ENCODE peak calls at places on chromosomes 13 and 19, in nine cellular contexts. A is thoracic aorta; T is transverse colon; Q is neural progenitor cell; X is CD8-positive, alpha-beta memory T cell; P is AG04450; I is mesenchymal stem cell; O is tibial nerve; H is cardiac muscle cell. J is an unnamed sample.

GRCh38 chr19:11200015-11200574 is 2.8 kb upstream of the KANK2 start:
- DNase-seq in T (no peak), Q (no peak), X (no peak), I (no peak), H (no peak), A (no peak), O (no peak), P (no peak), J (no peak)

GRCh38 chr19:35911790-35912189 is 3.7 kb upstream of the TYROBP start:
- DNase-seq in I (no peak), P (no peak), H (no peak), Q (no peak), A (no peak), X (no peak), T (no peak), O (no peak), J (no peak)

GRCh38 chr13:91632071-91632470 is 233.7 kb downstream of the GPC5 start:
- DNase-seq in I (no peak), X (no peak), O (no peak), P (no peak), A (no peak), Q (no peak), H (no peak), T (no peak), J (no peak)

GRCh38 chr19:2327773-2328400 is 499 bp downstream of the LSM7 start:
- DNase-seq in P (peak), O (peak), T (peak), I (peak), A (peak), X (peak), Q (peak), H (no peak), J (no peak)

GRCh38 chr19:45496349-45496953 is 396 bp downstream of the RTN2 start:
- DNase-seq in Q (peak), P (no peak), X (peak), A (no peak), H (peak), T (no peak), O (no peak), I (peak), J (no peak)

GRCh38 chr13:20475927-20476691 is 49.5 kb downstream of the CRYL1 start:
- DNase-seq in A (no peak), T (peak), I (no peak), P (no peak), H (no peak), O (no peak), X (peak), Q (peak), J (no peak)

GRCh38 chr13:93080587-93080986 is 146.0 kb upstream of the GPC6 start:
- DNase-seq in H (no peak), O (no peak), X (no peak), I (peak), Q (no peak), A (no peak), P (no peak), T (no peak), J (no peak)

GRCh38 chr13:49740870-49741269 is 49.6 kb upstream of the EBPL start:
- DNase-seq in X (no peak), P (no peak), Q (no peak), I (no peak), T (no peak), A (no peak), O (no peak), H (no peak), J (no peak)

GRCh38 chr19:29074579-29074978 is 138.4 kb downstream of the UQCRFS1 start:
- DNase-seq in P (no peak), H (no peak), X (no peak), T (no peak), I (no peak), O (no peak), A (no peak), Q (no peak), J (no peak)

GRCh38 chr19:47391510-47392223 is 27.7 kb downstream of the MEIS3 start:
- DNase-seq in Q (peak), P (peak), O (peak), X (peak), H (peak), A (no peak), I (peak), T (peak), J (peak)

GRCh38 chr13:79870123-79870522 is 389.2 kb downstream of the NDFIP2 start:
- DNase-seq in O (no peak), X (no peak), Q (no peak), H (no peak), A (no peak), I (peak), T (no peak), P (no peak), J (no peak)

GRCh38 chr13:30033681-30034447 is 183.4 kb upstream of the UBL3 start:
- DNase-seq in I (peak), O (no peak), H (peak), T (no peak), X (no peak), P (peak), A (no peak), Q (no peak), J (no peak)
- H3K27ac ChIP-seq in I (no peak), O (no peak), H (no peak), T (peak), X (no peak), P (peak), A (no peak), Q (no peak), J (no peak)

GRCh38 chr19:19642506-19643157 is 825 bp downstream of the GMIP start:
- DNase-seq in O (no peak), X (peak), I (peak), A (no peak), T (peak), Q (peak), P (no peak), H (no peak), J (no peak)
- H3K27ac ChIP-seq in O (no peak), X (peak), I (no peak), A (peak), T (peak), Q (no peak), P (peak), H (no peak), J (peak)

DNA sequence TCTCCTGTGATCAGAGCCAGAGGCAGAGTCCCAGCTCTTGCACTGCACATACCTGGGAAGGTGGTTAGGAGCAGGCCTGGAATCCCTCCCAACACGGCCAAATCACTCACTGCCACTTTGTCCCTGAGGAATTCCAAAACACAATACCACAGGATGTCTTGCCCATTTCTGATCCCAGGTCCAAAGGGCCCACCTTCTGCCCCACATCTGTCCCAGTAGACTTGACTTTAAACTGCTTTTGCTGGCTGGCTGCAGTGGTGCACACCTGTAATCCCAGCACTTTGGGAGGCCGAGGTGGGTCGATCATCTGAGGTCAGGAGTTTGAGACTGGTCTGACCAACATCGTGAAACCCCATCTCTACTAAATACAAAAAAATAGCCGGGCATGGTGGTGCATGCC is 18.9 kb downstream of the ZNF536 start:
- DNase-seq in P (no peak), X (no peak), O (no peak), A (no peak), T (no peak), Q (no peak), H (no peak), I (no peak), J (peak)
- H3K27ac ChIP-seq in P (no peak), X (no peak), O (peak), A (no peak), T (no peak), Q (no peak), H (no peak), I (no peak), J (no peak)

DNA sequence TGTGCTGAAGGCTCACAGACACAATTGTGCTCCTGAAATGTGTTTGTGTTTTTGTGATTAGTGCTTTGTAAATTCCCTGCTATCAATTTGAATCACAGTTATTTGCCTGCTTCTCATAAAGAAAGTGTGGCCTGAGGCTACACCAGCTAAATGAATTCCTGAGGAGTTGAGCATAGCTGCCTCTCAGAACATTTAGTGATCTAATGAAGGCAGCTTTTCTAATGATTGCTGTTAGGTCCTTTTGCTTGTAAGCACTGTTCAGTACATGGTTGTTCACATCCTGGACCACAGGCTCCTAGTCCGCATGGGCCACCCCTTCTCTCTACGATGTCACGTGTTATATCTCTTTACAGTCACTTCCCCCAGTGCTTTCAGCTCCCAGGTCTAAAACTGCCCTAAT is 238.2 kb downstream of the B3GLCT start:
- DNase-seq in A (no peak), X (no peak), I (no peak), T (no peak), H (no peak), P (no peak), Q (no peak), O (no peak), J (no peak)
- H3K27ac ChIP-seq in A (no peak), X (no peak), I (no peak), T (no peak), H (no peak), P (no peak), Q (no peak), O (no peak), J (no peak)

GRCh38 chr13:46168341-46168740 is 13.6 kb downstream of the LCP1 start:
- DNase-seq in A (no peak), P (no peak), T (peak), X (no peak), I (peak), Q (no peak), O (peak), H (no peak), J (no peak)
- H3K27ac ChIP-seq in A (no peak), P (no peak), T (peak), X (no peak), I (no peak), Q (no peak), O (no peak), H (no peak), J (no peak)

DNA sequence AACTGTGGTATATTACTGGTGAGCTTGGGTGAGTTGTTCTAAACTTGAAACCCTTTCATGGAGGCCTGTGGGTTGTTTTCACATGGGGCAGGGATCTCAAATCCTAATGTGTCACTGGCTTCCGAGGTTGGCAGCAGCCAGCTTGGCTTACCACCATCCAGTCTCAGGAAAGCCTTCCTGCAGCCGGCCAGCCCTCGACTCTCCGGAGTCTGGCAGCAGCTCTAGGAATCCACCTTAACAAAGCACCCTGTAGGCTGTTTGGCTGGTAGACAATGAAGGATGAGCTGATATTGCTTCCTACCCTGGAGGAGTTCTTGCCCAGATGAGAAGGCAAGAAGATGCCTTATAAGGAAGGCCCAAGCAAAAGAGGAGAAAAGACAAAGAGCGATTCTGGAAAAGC is 188.3 kb downstream of the KLF12 start:
- DNase-seq in X (no peak), O (no peak), Q (peak), H (peak), I (no peak), T (no peak), P (no peak), A (no peak), J (no peak)
- H3K27ac ChIP-seq in X (no peak), O (no peak), Q (peak), H (no peak), I (no peak), T (peak), P (peak), A (peak), J (peak)

GRCh38 chr13:32047088-32047487 is 15.5 kb downstream of the FRY start:
- DNase-seq in P (no peak), O (no peak), I (no peak), X (no peak), T (no peak), A (no peak), Q (no peak), H (no peak), J (no peak)

GRCh38 chr13:32051156-32051555 is 19.6 kb downstream of the FRY start:
- DNase-seq in A (no peak), O (no peak), I (no peak), T (no peak), H (no peak), P (no peak), X (no peak), Q (no peak), J (no peak)

GRCh38 chr13:32045963-32046785 is 14.6 kb downstream of the FRY start:
- DNase-seq in A (no peak), O (peak), H (no peak), Q (no peak), T (no peak), X (peak), P (no peak), I (peak), J (no peak)

GRCh38 chr13:32047796-32048195 is 16.2 kb downstream of the FRY start:
- DNase-seq in H (no peak), O (no peak), A (no peak), X (no peak), P (no peak), I (no peak), Q (no peak), T (no peak), J (no peak)

GRCh38 chr13:32048816-32049215 is 17.2 kb downstream of the FRY start:
- DNase-seq in T (no peak), O (no peak), X (no peak), P (no peak), H (no peak), A (no peak), I (peak), Q (no peak), J (no peak)
- H3K27ac ChIP-seq in T (no peak), O (no peak), X (no peak), P (no peak), H (no peak), A (no peak), I (no peak), Q (no peak), J (no peak)

GRCh38 chr19:37975596-37976515 is 68.8 kb downstream of the SIPA1L3 start:
- DNase-seq in Q (no peak), P (no peak), A (no peak), H (no peak), I (no peak), O (no peak), T (no peak), X (no peak), J (no peak)

GRCh38 chr19:37975071-37975470 is 68.1 kb downstream of the SIPA1L3 start:
- DNase-seq in O (no peak), H (no peak), P (no peak), X (no peak), T (no peak), Q (no peak), I (no peak), A (no peak), J (no peak)

GRCh38 chr19:37979547-37980082 is 72.6 kb downstream of the SIPA1L3 start:
- DNase-seq in Q (no peak), A (no peak), T (peak), X (no peak), O (no peak), H (no peak), I (no peak), P (no peak), J (no peak)

GRCh38 chr19:37977992-37978391 is 71.0 kb downstream of the SIPA1L3 start:
- DNase-seq in X (no peak), I (peak), A (no peak), O (no peak), P (peak), T (no peak), H (no peak), Q (peak), J (no peak)

DNA sequence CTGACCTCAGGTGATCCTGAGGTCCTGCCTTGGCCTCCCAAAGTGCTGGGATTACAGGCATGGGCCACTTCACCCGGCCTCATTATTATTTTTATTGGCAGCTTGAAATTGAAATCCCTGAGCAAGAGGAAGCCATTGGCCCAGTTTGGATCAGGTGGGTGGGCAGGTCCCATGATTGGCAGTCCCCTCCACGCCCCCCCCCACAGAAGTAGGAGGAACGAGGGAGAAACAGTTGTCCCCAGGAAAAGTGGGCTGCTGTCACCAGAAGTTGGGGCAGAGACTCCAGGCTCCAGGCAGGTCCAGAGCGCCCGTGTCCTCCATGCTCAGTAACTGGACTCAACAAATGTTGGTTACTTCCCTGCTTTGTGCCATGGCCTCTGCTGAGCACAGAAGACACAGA is 70.4 kb downstream of the SIPA1L3 start:
- DNase-seq in X (no peak), T (no peak), I (no peak), P (no peak), O (no peak), A (no peak), H (no peak), Q (no peak), J (no peak)
- H3K27ac ChIP-seq in X (no peak), T (no peak), I (peak), P (peak), O (no peak), A (no peak), H (no peak), Q (peak), J (no peak)

GRCh38 chr19:5905072-5905778 is 553 bp downstream of the VMAC start:
- DNase-seq in P (no peak), Q (no peak), X (no peak), H (no peak), A (no peak), I (no peak), T (no peak), O (no peak), J (no peak)

GRCh38 chr19:5904302-5905071 is at the start of gene VMAC:
- DNase-seq in Q (peak), H (peak), O (peak), P (peak), X (peak), A (peak), T (peak), I (peak), J (peak)

GRCh38 chr19:5910638-5910907 is 3.5 kb upstream of the CAPS start:
- DNase-seq in X (no peak), T (no peak), I (no peak), O (no peak), H (no peak), P (no peak), Q (no peak), A (no peak), J (no peak)

GRCh38 chr19:5907216-5907615 is 2.5 kb downstream of the VMAC start:
- DNase-seq in O (no peak), H (no peak), T (no peak), I (no peak), Q (no peak), X (no peak), P (no peak), A (no peak), J (no peak)

GRCh38 chr19:5908773-5909442 is 4.2 kb downstream of the VMAC start:
- DNase-seq in X (no peak), T (no peak), P (no peak), H (no peak), I (no peak), A (no peak), O (no peak), Q (no peak), J (no peak)
- H3K27ac ChIP-seq in X (no peak), T (no peak), P (no peak), H (no peak), I (no peak), A (no peak), O (peak), Q (no peak), J (no peak)

J was measured in right atrium auricular region.